ENCODE peak calls at places on chromosome X, in five cellular contexts. L is HCT116, O is HepG2, M is hepatocyte, E is mammary epithelial cell. T is an unnamed sample.

GRCh38 chrX:24019448-24019847 is 7.5 kb downstream of the KLHL15 start:
- DNase-seq in E (no peak), M (no peak), L (no peak), O (no peak), T (no peak)

GRCh38 chrX:100615015-100615414 is 21.6 kb downstream of the TSPAN6 start:
- DNase-seq in M (peak), O (peak), E (peak), L (peak), T (peak)

GRCh38 chrX:65196758-65197371 is 220.6 kb upstream of the ZC4H2 start:
- DNase-seq in O (peak), M (peak), E (no peak), L (no peak), T (no peak)

GRCh38 chrX:105483011-105483410 is 262.5 kb upstream of the TEX13A start:
- DNase-seq in M (no peak), L (no peak), E (peak), O (no peak), T (no peak)

GRCh38 chrX:150465856-150466775 is 102.3 kb upstream of the MTM1 start:
- DNase-seq in E (no peak), M (no peak), L (no peak), O (no peak), T (no peak)

GRCh38 chrX:15674899-15675489 is 10.4 kb upstream of the CLTRN start:
- DNase-seq in E (peak), M (peak), L (peak), O (peak), T (peak)

GRCh38 chrX:17078031-17078730 is 131.7 kb downstream of the REPS2 start:
- DNase-seq in O (no peak), E (peak), L (no peak), M (no peak), T (no peak)

GRCh38 chrX:28850955-28851354 is 263.7 kb downstream of the IL1RAPL1 start:
- DNase-seq in E (no peak), L (no peak), O (no peak), M (no peak), T (no peak)

GRCh38 chrX:136211766-136212556 is 39.2 kb downstream of the MAP7D3 start:
- DNase-seq in L (no peak), M (no peak), O (no peak), E (no peak), T (no peak)

GRCh38 chrX:38798956-38799355 is 2.3 kb upstream of the MID1IP1 start:
- DNase-seq in E (peak), L (no peak), M (no peak), O (no peak), T (no peak)

GRCh38 chrX:131791608-131792355 is 231.3 kb upstream of the STK26 start:
- DNase-seq in E (no peak), M (no peak), O (no peak), L (no peak), T (no peak)

GRCh38 chrX:1453390-1453783 is 678 bp upstream of the ASMTL start:
- DNase-seq in O (no peak), E (no peak), L (no peak), M (no peak), T (no peak)

GRCh38 chrX:56764975-56765791 is 36.1 kb downstream of the NBDY start:
- DNase-seq in O (no peak), E (no peak), M (no peak), L (no peak), T (peak)

GRCh38 chrX:6187256-6187655 is 41.4 kb downstream of the NLGN4X start:
- DNase-seq in E (no peak), O (no peak), L (no peak), M (no peak), T (no peak)

GRCh38 chrX:16838202-16839066 is 31.7 kb downstream of the RBBP7 start:
- DNase-seq in M (peak), E (peak), O (no peak), L (no peak), T (no peak)

GRCh38 chrX:23819385-23820234 is 36.6 kb downstream of the SAT1 start:
- DNase-seq in O (peak), L (no peak), M (no peak), E (no peak), T (no peak)

GRCh38 chrX:143363419-143363818 is 153.9 kb downstream of the SPANXN3 start:
- DNase-seq in E (no peak), M (no peak), O (no peak), L (no peak), T (no peak)

GRCh38 chrX:17488036-17488435 is 113.0 kb downstream of the NHS start:
- DNase-seq in E (no peak), L (no peak), O (no peak), M (no peak), T (no peak)

GRCh38 chrX:34559325-34559724 is 97.8 kb downstream of the TMEM47 start:
- DNase-seq in O (no peak), M (peak), L (no peak), E (peak), T (peak)

GRCh38 chrX:133670394-133670793 is 255.1 kb upstream of the GPC4 start:
- DNase-seq in E (peak), O (no peak), L (peak), M (peak), T (peak)

GRCh38 chrX:38260231-38260630 is 39.6 kb upstream of the SRPX start:
- DNase-seq in E (no peak), O (peak), L (peak), M (peak), T (peak)

GRCh38 chrX:75335127-75335458 is 61.2 kb downstream of the UPRT start:
- DNase-seq in O (no peak), M (no peak), L (no peak), E (no peak), T (no peak)

GRCh38 chrX:66050140-66050569 is 10.3 kb upstream of the VSIG4 start:
- DNase-seq in L (no peak), E (no peak), O (no peak), M (no peak), T (no peak)

GRCh38 chrX:1537031-1537715 is at the start of gene P2RY8:
- DNase-seq in L (no peak), E (peak), O (peak), M (peak), T (peak)

GRCh38 chrX:3244955-3245354 is 101.5 kb downstream of the MXRA5 start:
- DNase-seq in O (no peak), M (no peak), L (no peak), E (peak), T (no peak)

GRCh38 chrX:26375346-26375745 is 159.4 kb downstream of the MAGEB5 start:
- DNase-seq in L (no peak), E (no peak), M (no peak), O (no peak), T (no peak)

GRCh38 chrX:137072396-137072795 is 38.6 kb upstream of the GPR101 start:
- DNase-seq in L (no peak), E (no peak), O (no peak), M (no peak), T (peak)

GRCh38 chrX:6456196-6456595 is 78.7 kb downstream of the VCX3A start:
- DNase-seq in M (no peak), L (no peak), O (no peak), E (no peak), T (no peak)

GRCh38 chrX:16445166-16445752 is 204.7 kb upstream of the S100G start:
- DNase-seq in E (peak), L (peak), O (peak), M (peak), T (peak)

GRCh38 chrX:55030490-55031285 is at the start of gene ALAS2:
- DNase-seq in O (no peak), M (no peak), L (no peak), E (no peak), T (no peak)

GRCh38 chrX:94932278-94932965 is 1258.4 kb downstream of the FAM133A start:
- DNase-seq in M (no peak), E (no peak), L (no peak), O (no peak), T (no peak)

GRCh38 chrX:86383681-86384540 is 235.7 kb downstream of the DACH2 start:
- DNase-seq in M (no peak), O (no peak), L (no peak), E (no peak), T (no peak)

GRCh38 chrX:104270916-104271512 is 16.3 kb upstream of the ESX1 start:
- DNase-seq in O (peak), M (peak), L (peak), E (peak), T (peak)

GRCh38 chrX:76971393-76972376 is 475.5 kb upstream of the FGF16 start:
- DNase-seq in O (no peak), M (no peak), E (no peak), L (no peak), T (no peak)

GRCh38 chrX:7108995-7109634 is 38.4 kb upstream of the STS start:
- DNase-seq in M (no peak), O (no peak), E (no peak), L (no peak), T (peak)

GRCh38 chrX:128020701-128021100 is 31.5 kb downstream of the ACTRT1 start:
- DNase-seq in O (peak), E (peak), M (peak), L (no peak), T (no peak)

GRCh38 chrX:2828404-2829065 is at the start of gene GYG2:
- DNase-seq in O (peak), L (no peak), M (peak), E (no peak), T (peak)

GRCh38 chrX:110987292-110987691 is 108.7 kb upstream of the PAK3 start:
- DNase-seq in E (no peak), L (no peak), M (no peak), O (no peak), T (no peak)
- H3K4me3 ChIP-seq in E (no peak), L (no peak), M (no peak), O (no peak), T (no peak)

DNA sequence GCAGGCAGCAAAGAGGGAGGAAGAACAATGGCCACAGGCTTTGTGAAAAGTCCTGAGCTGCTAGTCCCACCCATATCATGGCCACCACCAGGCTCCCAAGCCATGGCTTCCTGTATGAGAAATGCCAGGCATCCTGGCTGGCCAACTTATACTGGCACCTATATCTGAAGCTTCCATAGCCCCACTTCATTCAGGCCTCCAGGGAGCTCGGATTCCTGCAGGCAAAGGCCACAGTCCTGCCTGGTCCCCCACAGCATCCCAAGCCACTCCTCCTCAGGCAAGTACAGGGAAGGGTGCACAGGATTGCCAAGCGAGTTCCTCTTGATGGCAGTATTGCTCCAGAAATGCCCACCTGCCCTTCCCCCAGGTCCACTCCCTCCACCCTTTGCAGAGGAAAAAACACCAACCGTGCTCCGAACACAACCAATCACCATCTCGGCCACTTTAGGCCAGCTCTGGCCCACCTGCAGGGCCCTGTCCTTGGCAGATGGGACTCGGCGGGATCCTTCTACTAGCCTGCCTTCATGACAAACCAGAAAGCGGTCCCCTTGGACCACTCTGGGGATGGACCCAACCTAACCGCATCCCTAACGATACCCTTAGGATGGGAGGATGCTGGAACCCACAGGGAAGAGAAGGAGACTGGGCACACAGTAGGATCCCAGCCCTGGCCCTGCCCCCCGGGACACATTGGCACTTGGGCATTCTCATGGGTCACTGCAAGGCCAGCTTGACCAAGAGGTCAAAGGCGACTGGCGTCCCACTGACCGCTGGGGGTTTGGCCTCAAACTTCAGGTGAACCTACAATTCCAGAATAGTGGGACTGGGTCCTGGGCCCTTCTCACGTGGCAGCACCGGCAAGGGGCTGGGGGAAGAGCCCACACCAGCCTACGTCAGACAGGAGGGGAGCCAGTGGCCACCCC is 220.4 kb upstream of the AGTR2 start:
- DNase-seq in M (no peak), O (peak), L (no peak), E (peak), T (peak)
- H3K27ac ChIP-seq in M (no peak), O (no peak), L (no peak), E (no peak), T (no peak)

GRCh38 chrX:129981207-129981553 is 1.3 kb upstream of the BCORL1 start:
- DNase-seq in E (no peak), L (no peak), M (no peak), O (no peak), T (no peak)
- TF ChIP-seq EZH2 in E (no peak), L (no peak), M (no peak), O (no peak), T (no peak)

DNA sequence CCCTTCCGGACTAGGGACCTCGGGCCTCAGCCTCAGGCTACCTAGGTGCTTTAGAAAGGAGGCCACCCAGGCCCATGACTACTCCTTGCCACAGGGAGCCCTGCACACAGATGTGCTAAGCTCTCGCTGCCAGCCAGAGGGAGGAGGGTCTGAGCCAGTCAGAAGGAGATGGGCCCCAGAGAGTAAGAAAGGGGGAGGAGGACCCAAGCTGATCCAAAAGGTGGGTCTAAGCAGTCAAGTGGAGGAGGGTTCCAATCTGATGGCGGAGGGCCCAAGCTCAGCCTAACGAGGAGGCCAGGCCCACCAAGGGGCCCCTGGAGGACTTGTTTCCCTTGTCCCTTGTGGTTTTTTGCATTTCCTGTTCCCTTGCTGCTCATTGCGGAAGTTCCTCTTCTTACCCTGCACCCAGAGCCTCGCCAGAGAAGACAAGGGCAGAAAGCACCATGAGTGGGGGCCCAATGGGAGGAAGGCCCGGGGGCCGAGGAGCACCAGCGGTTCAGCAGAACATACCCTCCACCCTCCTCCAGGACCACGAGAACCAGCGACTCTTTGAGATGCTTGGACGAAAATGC is at the start of gene WAS:
- DNase-seq in O (no peak), E (no peak), M (no peak), L (no peak), T (no peak)
- H3K4me3 ChIP-seq in O (no peak), E (no peak), M (no peak), L (no peak), T (no peak)

GRCh38 chrX:30657542-30658238 is 4.5 kb downstream of the GK start:
- DNase-seq in E (peak), M (no peak), L (no peak), O (no peak), T (no peak)
- H3K27ac ChIP-seq in E (peak), M (peak), L (no peak), O (peak), T (no peak)

GRCh38 chrX:72306085-72306801 is 529 bp upstream of the CITED1 start:
- DNase-seq in M (no peak), E (no peak), L (no peak), O (no peak), T (peak)
- TF ChIP-seq EZH2 in M (no peak), E (no peak), L (no peak), O (no peak), T (peak)

DNA sequence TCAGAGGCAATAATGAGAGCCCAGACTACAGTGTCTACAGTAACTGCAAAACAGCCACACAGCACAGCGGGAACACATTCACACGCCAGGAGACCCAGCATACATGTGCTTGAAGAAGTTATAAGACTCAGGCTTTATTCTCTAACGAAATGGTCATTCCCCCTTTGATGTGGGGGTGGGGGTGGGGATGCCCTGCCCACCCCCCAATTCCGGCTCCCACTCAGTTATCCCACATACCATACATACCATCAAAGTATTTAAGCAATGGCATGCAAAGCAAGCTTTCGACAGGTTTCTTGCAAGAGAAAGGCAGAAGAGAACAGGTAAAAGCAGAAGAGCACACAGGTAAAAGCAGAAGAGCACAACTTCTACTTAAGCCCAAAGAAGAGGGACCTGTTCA is 3.6 kb downstream of the MECP2 start:
- DNase-seq in L (no peak), M (no peak), E (no peak), O (no peak), T (no peak)
- H3K4me3 ChIP-seq in L (no peak), M (no peak), E (no peak), O (no peak), T (no peak)

DNA sequence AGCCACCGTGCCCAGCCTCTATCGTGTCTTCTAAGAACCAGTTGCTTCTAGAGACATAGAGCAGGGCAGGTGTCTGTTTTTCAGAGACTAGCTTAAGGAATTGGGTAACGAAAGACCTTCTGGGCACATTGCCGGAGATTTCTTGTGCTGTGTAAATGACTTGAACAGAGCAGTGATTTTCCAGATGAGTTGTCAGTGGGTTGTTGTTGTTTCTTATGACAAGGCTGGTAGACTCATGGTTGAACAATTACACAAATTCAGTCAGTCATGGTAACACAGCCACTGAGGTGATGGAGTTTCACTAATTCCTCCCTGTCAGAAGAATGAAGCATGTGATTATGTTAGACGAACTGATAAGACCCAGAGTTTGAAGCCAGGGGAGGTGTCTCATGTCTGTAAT is 20.5 kb upstream of the DDX3X start:
- DNase-seq in L (no peak), O (no peak), E (no peak), M (no peak), T (no peak)
- H3K27ac ChIP-seq in L (no peak), O (no peak), E (no peak), M (no peak), T (no peak)

DNA sequence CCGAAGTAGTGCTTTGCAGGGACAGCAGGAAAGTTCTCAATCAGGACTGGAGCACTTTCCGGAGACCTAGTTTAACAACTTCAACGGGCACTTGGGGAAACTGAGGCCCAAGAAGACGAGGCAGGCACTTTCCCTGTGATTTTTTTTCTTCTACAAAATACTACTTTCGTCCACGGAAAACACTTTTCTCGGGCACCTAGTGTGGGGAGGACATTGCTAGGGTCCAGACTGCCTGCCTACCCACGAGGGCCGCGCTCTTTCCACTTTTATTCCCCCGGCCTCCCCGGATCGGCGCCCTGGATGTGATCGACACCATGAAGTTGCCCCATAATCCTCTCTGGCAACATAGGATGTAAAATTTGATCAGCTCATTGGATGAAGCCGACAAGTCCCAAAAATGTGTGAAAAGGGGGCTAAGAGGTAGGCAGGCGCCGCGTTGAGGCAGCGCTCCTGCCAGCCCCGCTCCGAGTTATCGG is 125.5 kb upstream of the CXorf66 start:
- DNase-seq in O (no peak), L (no peak), E (no peak), M (no peak), T (peak)
- TF ChIP-seq EZH2 in O (no peak), L (no peak), E (peak), M (no peak), T (no peak)

GRCh38 chrX:47658301-47658683 is 688 bp downstream of the UXT start:
- DNase-seq in E (no peak), L (no peak), O (no peak), M (no peak), T (no peak)
- H3K4me3 ChIP-seq in E (peak), L (peak), O (peak), M (peak), T (peak)

T was measured in A673.